ENCODE peak calls at places on chromosomes 2 and 18, in five cellular contexts. N, C, J, A and W are unnamed samples.

GRCh38 chr2:1437101-1437500 is 23.8 kb downstream of the TPO start:
- DNase-seq in C (no peak), J (no peak), N (no peak), A (no peak), W (no peak)

GRCh38 chr18:14089781-14090180 is 42.5 kb downstream of the ZNF519 start:
- DNase-seq in C (no peak), A (no peak), J (no peak), N (no peak), W (no peak)

GRCh38 chr2:171158790-171159325 is 1.8 kb downstream of the TLK1 start:
- DNase-seq in J (no peak), C (peak; percentile 23), A (no peak), N (no peak), W (no peak)

GRCh38 chr18:77762632-77763031 is 513.0 kb downstream of the GALR1 start:
- DNase-seq in J (no peak), C (no peak), N (no peak), A (no peak), W (no peak)

GRCh38 chr2:143193121-143193520 is 63.9 kb downstream of the ARHGAP15 start:
- DNase-seq in J (no peak), C (no peak), A (no peak), N (no peak), W (no peak)

GRCh38 chr18:58662118-58662517 is 9.1 kb upstream of the MALT1 start:
- DNase-seq in N (no peak), J (no peak), A (peak; percentile 79), C (no peak), W (no peak)

GRCh38 chr2:12202301-12202700 is 455.9 kb downstream of the LPIN1 start:
- DNase-seq in J (no peak), A (no peak), N (no peak), C (no peak), W (no peak)

GRCh38 chr2:114373591-114373990 is 68.8 kb upstream of the DPP10 start:
- DNase-seq in C (no peak), A (no peak), J (no peak), N (no peak), W (no peak)

GRCh38 chr18:58753976-58754375 is 82.7 kb downstream of the MALT1 start:
- DNase-seq in J (no peak), N (no peak), C (no peak), A (no peak), W (no peak)

GRCh38 chr2:128440666-128441340 is 122.1 kb upstream of the HS6ST1 start:
- DNase-seq in J (no peak), C (no peak), A (no peak), N (no peak), W (no peak)

GRCh38 chr18:11999431-11999830 is 18.1 kb downstream of the IMPA2 start:
- DNase-seq in C (no peak), N (no peak), A (no peak), J (no peak), W (no peak)

DNA sequence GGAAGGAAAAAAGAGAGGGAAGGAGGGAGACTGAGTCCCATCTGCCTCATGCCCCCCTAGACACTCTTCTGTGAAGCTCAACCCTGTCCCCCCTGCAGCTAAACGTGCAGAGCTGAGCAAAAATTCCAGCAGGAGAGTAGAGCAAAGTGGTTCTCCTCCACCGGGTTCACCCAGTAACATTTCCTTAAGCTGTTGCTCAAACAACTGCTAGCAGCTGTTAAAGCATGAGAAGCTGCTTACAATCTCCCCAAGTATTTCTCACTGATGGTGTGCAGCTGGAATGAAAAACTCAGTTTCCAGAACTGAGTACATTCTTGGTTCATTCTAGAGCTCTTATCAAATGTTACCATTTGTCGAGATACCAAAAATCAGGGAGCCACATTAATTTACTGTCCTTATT is 92.4 kb downstream of the STK39 start:
- DNase-seq in C (no peak), J (no peak), A (no peak), N (no peak), W (no peak)
- TF ChIP-seq KDM1A in C (no peak), J (no peak), A (no peak), N (no peak), W (no peak)

DNA sequence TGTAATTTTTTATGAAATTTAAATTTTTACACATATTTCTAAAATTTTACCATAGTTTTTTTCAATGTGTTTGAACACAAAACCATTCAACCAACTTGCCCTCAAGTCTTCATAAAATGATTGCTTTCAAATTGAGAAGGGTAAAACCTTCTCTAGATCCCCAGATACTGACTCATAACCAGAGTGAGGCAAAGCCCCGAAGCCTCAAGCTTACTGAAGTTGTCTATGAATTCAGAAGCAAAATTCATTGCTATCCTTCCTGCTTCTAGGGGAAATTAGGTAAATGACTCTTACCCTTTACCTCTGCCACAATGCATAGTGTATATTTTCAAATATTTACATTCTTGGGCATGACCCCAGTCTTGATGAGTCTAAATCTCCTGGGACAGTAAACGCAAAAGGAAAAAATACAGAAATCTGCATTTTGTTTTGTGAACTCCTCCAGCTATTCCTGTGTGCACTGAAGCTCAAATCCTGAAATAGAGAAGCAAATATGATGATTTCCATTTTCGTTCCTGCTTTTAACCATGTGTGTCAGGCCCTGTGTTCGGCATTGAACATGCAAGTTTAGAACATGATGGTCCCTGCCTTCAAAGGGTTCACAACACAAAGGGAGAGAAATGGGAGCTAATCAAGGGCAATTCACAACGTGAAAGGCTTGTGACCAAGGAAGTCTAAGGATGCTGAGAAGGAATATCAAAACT is 246.3 kb downstream of the SUCLG1 start:
- DNase-seq in C (no peak), J (no peak), A (peak; percentile 25), N (no peak), W (no peak)
- H3K4me1 ChIP-seq in C (no peaks in the 10 kb centered on the region), J (no peaks in the 10 kb centered on the region), A (no peaks in the 10 kb centered on the region), N (peaks cover 7% of the 10 kb centered on the region), W (no peaks in the 10 kb centered on the region)

GRCh38 chr2:64837925-64838641 is 151.1 kb upstream of the SLC1A4 start:
- DNase-seq in J (no peak), A (no peak), N (no peak), C (no peak), W (no peak)
- TF ChIP-seq KDM1A in J (no peak), A (no peak), N (no peak), C (no peak), W (no peak)

DNA sequence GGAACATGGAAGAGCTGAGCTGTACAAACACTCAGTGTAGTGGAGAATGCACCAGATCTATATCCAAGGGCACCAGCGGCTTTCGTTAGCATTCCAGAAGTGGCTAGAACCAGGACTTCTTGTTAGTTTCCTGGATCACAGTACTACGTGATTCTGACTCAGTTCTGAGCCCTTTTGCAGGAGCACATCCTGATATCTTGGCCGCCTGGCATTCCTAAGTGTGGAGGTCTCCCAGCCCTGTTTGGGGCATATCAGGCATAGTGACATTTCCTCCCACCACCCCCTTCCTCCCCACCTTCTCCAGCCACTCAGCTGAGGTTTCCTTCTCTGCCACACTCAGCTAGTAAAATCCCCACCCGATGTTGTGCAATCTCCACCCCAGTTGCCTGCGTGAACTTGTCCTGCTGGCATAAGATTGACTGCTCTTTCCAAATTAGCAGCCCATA is 63.4 kb downstream of the BMP10 start:
- DNase-seq in C (no peak), N (no peak), A (no peak), J (no peak), W (no peak)
- H3K4me1 ChIP-seq in C (peaks cover 3% of the 10 kb centered on the region), N (no peaks in the 10 kb centered on the region), A (no peaks in the 10 kb centered on the region), J (no peaks in the 10 kb centered on the region), W (peaks cover 7% of the 10 kb centered on the region)

DNA sequence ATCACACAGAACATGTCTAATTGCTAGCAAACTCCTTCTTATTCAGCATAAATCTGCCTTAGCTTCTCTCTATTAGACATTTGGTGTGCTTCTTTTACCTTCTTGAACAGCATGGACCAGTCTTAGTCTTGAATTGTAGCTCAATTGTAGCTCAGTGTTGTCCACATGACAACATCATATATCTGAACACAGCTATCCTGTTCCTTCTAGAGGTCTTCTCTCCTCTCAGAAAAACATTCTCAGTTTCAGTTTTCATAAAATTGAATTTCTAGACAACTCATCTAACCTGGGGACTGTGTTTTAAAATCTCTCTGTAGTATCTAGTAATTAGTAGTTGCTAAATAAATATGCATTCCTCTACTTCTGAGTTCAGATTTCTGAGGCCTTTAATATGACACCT is 47.6 kb downstream of the CPO start:
- DNase-seq in A (no peak), N (no peak), C (no peak), J (no peak), W (no peak)
- TF ChIP-seq KDM1A in A (no peak), N (no peak), C (no peak), J (no peak), W (no peak)

GRCh38 chr2:237735762-237736161 is 62.8 kb upstream of the RBM44 start:
- DNase-seq in N (no peak), A (no peak), J (no peak), C (no peak), W (no peak)
- H3K4me1 ChIP-seq in N (peaks cover 52% of the 10 kb centered on the region), A (no peaks in the 10 kb centered on the region), J (peaks cover 14% of the 10 kb centered on the region), C (peaks cover 47% of the 10 kb centered on the region), W (peaks cover 14% of the 10 kb centered on the region)

GRCh38 chr2:50343157-50343821 is 688.6 kb downstream of the NRXN1 start:
- DNase-seq in C (no peak), J (no peak), N (no peak), A (no peak), W (no peak)
- TF ChIP-seq KDM1A in C (no peak), J (no peak), N (no peak), A (no peak), W (no peak)